ENCODE peak calls at places on chromosomes 3 and 15, in eight cellular contexts. E, I, B, X, Z, K, M and Y are unnamed samples.

GRCh38 chr3:95302044-95302443 is 1239.2 kb downstream of the NSUN3 start:
- DNase-seq in E (no peak), I (no peak), B (peak), X (no peak), Z (peak), K (peak), M (no peak), Y (no peak)

GRCh38 chr15:100853676-100854440 is 25.8 kb upstream of the ALDH1A3 start:
- DNase-seq in E (no peak), I (no peak), B (no peak), X (peak), Z (no peak), K (no peak), M (no peak), Y (no peak)

GRCh38 chr3:127420825-127421224 is 133.0 kb upstream of the PRR20G start:
- DNase-seq in E (no peak), I (no peak), B (no peak), X (peak), Z (no peak), K (no peak), M (no peak), Y (no peak)

GRCh38 chr3:184756151-184756681 is 44.4 kb upstream of the MAGEF1 start:
- DNase-seq in E (no peak), I (no peak), B (no peak), X (no peak), Z (no peak), K (no peak), M (no peak), Y (no peak)

GRCh38 chr3:73094951-73095350 is 33.5 kb downstream of the EBLN2 start:
- DNase-seq in E (no peak), I (no peak), B (no peak), X (peak), Z (no peak), K (no peak), M (no peak), Y (no peak)

GRCh38 chr3:138549578-138549977 is 44.5 kb downstream of the CEP70 start:
- DNase-seq in E (no peak), I (no peak), B (no peak), X (no peak), Z (no peak), K (no peak), M (no peak), Y (no peak)

GRCh38 chr15:69658401-69658945 is 205.9 kb downstream of the RPLP1 start:
- DNase-seq in E (no peak), I (no peak), B (no peak), X (no peak), Z (no peak), K (no peak), M (no peak), Y (no peak)

GRCh38 chr3:157154563-157155333 is 5.2 kb downstream of the CCNL1 start:
- DNase-seq in E (no peak), I (no peak), B (no peak), X (no peak), Z (no peak), K (no peak), M (no peak), Y (no peak)

GRCh38 chr15:68794869-68795268 is 25.8 kb downstream of the ANP32A start:
- DNase-seq in E (no peak), I (no peak), B (no peak), X (no peak), Z (no peak), K (peak), M (no peak), Y (peak)

GRCh38 chr3:195731356-195731960 is 10.7 kb downstream of the MUC20 start:
- DNase-seq in E (no peak), I (no peak), B (no peak), X (no peak), Z (no peak), K (no peak), M (no peak), Y (no peak)

GRCh38 chr3:122927726-122928125 is 99.8 kb downstream of the SEMA5B start:
- DNase-seq in E (no peak), I (no peak), B (no peak), X (no peak), Z (no peak), K (no peak), M (no peak), Y (no peak)

GRCh38 chr3:98692787-98693473 is 70.2 kb upstream of the ST3GAL6 start:
- DNase-seq in E (no peak), I (peak), B (no peak), X (no peak), Z (no peak), K (peak), M (no peak), Y (no peak)

GRCh38 chr3:150411106-150411460 is 3.0 kb downstream of the TSC22D2 start:
- DNase-seq in E (no peak), I (no peak), B (no peak), X (no peak), Z (no peak), K (no peak), M (no peak), Y (no peak)

GRCh38 chr15:99502182-99502581 is 63.6 kb upstream of the MEF2A start:
- DNase-seq in E (no peak), I (no peak), B (no peak), X (no peak), Z (no peak), K (no peak), M (no peak), Y (no peak)

GRCh38 chr3:196080517-196080841 is 1.4 kb downstream of the TFRC start:
- DNase-seq in E (no peak), I (no peak), B (no peak), X (no peak), Z (no peak), K (no peak), M (no peak), Y (no peak)

GRCh38 chr15:100252779-100253417 is 88.9 kb downstream of the ADAMTS17 start:
- DNase-seq in E (no peak), I (no peak), B (no peak), X (no peak), Z (no peak), K (no peak), M (no peak), Y (no peak)

GRCh38 chr3:50165388-50166308 is 10.5 kb downstream of the SEMA3F start:
- DNase-seq in E (no peak), I (peak), B (peak), X (no peak), Z (no peak), K (peak), M (peak), Y (peak)

GRCh38 chr15:51229907-51230328 is 108.5 kb downstream of the CYP19A1 start:
- DNase-seq in E (no peak), I (peak), B (peak), X (peak), Z (no peak), K (peak), M (no peak), Y (peak)

GRCh38 chr3:188698436-188698835 is 473.3 kb upstream of the TPRG1 start:
- DNase-seq in E (no peak), I (no peak), B (no peak), X (no peak), Z (no peak), K (no peak), M (no peak), Y (no peak)

GRCh38 chr15:44812029-44812517 is 75.7 kb downstream of the TRIM69 start:
- DNase-seq in E (no peak), I (no peak), B (no peak), X (no peak), Z (no peak), K (no peak), M (peak), Y (no peak)

GRCh38 chr3:78986702-78987101 is 781.1 kb downstream of the ROBO1 start:
- DNase-seq in E (no peak), I (no peak), B (no peak), X (no peak), Z (no peak), K (no peak), M (no peak), Y (no peak)

GRCh38 chr3:77191014-77191413 is 151.1 kb downstream of the ROBO2 start:
- DNase-seq in E (no peak), I (no peak), B (no peak), X (no peak), Z (no peak), K (no peak), M (no peak), Y (no peak)

GRCh38 chr3:75737831-75738493 is 47.4 kb downstream of the ZNF717 start:
- DNase-seq in E (no peak), I (no peak), B (peak), X (no peak), Z (no peak), K (peak), M (no peak), Y (no peak)

GRCh38 chr15:36814708-36815107 is 235.3 kb downstream of the CDIN1 start:
- DNase-seq in E (no peak), I (no peak), B (peak), X (no peak), Z (no peak), K (peak), M (no peak), Y (peak)

GRCh38 chr15:44537728-44538240 is 837 bp downstream of the EIF3J start:
- DNase-seq in E (no peak), I (peak), B (peak), X (peak), Z (peak), K (peak), M (no peak), Y (no peak)

GRCh38 chr3:122784436-122784835 is 9.2 kb downstream of the HSPBAP1 start:
- DNase-seq in E (no peak), I (no peak), B (no peak), X (no peak), Z (peak), K (peak), M (no peak), Y (peak)

GRCh38 chr3:140216249-140216648 is 281.3 kb downstream of the CLSTN2 start:
- DNase-seq in E (no peak), I (no peak), B (no peak), X (peak), Z (no peak), K (no peak), M (no peak), Y (peak)

GRCh38 chr15:100733786-100734185 is 131.4 kb downstream of the ASB7 start:
- DNase-seq in E (no peak), I (no peak), B (peak), X (no peak), Z (peak), K (peak), M (no peak), Y (no peak)

GRCh38 chr15:98596131-98596530 is 52.2 kb upstream of the IGF1R start:
- DNase-seq in E (no peak), I (no peak), B (no peak), X (no peak), Z (no peak), K (no peak), M (no peak), Y (no peak)

GRCh38 chr15:23401627-23402026 is 45.4 kb downstream of the GOLGA6L2 start:
- DNase-seq in E (no peak), I (no peak), B (no peak), X (no peak), Z (no peak), K (no peak), M (no peak), Y (no peak)

GRCh38 chr3:99542771-99543518 is 95.4 kb upstream of the COL8A1 start:
- DNase-seq in E (no peak), I (peak), B (no peak), X (no peak), Z (no peak), K (peak), M (no peak), Y (no peak)

GRCh38 chr3:43762486-43762885 is 71.7 kb downstream of the ABHD5 start:
- DNase-seq in E (no peak), I (no peak), B (no peak), X (no peak), Z (no peak), K (no peak), M (no peak), Y (no peak)

GRCh38 chr3:133536635-133536980 is 36.9 kb upstream of the CDV3 start:
- DNase-seq in E (no peak), I (no peak), B (no peak), X (no peak), Z (no peak), K (no peak), M (no peak), Y (peak)

GRCh38 chr3:78978037-78978436 is 789.8 kb downstream of the ROBO1 start:
- DNase-seq in E (no peak), I (no peak), B (peak), X (no peak), Z (no peak), K (peak), M (no peak), Y (no peak)

GRCh38 chr15:74564182-74564581 is 23.2 kb downstream of the ARID3B start:
- DNase-seq in E (no peak), I (no peak), B (no peak), X (no peak), Z (no peak), K (no peak), M (no peak), Y (no peak)

GRCh38 chr3:141418751-141419150 is 50.4 kb downstream of the ZBTB38 start:
- DNase-seq in E (no peak), I (no peak), B (no peak), X (no peak), Z (no peak), K (no peak), M (no peak), Y (no peak)

GRCh38 chr3:12194669-12195161 is 36.0 kb upstream of the TIMP4 start:
- DNase-seq in E (peak), I (no peak), B (no peak), X (peak), Z (no peak), K (peak), M (no peak), Y (no peak)

GRCh38 chr3:32947466-32948238 is 3.8 kb upstream of the CCR4 start:
- DNase-seq in E (peak), I (peak), B (peak), X (peak), Z (peak), K (peak), M (peak), Y (peak)

GRCh38 chr15:95025924-95026728 is 794.8 kb downstream of the MCTP2 start:
- DNase-seq in E (peak), I (peak), B (peak), X (peak), Z (peak), K (peak), M (peak), Y (peak)